ENCODE peak calls at places on chromosomes 11 and 22, in six cellular contexts. V is K562, A is WTC11, R is HepG2, K is H1, B is endothelial cell of umbilical vein. H is an unnamed sample.

GRCh38 chr11:35619754-35620640 is 1.7 kb downstream of the FJX1 start:
- DNase-seq in V (peak; percentile 50), K (peak; percentile 73), R (peak; percentile 38), B (peak; percentile 43), A (peak; percentile 71), H (peak; percentile 18)

GRCh38 chr11:121071456-121072236 is 29.4 kb upstream of the TECTA start:
- DNase-seq in V (peak; percentile 11), B (peak; percentile 40), R (peak; percentile 70), A (no peak), K (no peak), H (no peak)

GRCh38 chr11:35163209-35163608 is 24.2 kb downstream of the CD44 start:
- DNase-seq in B (no peak), R (no peak), V (no peak), A (no peak), K (no peak), H (no peak)

GRCh38 chr11:64027619-64028397 is 7.9 kb upstream of the FLRT1 start:
- DNase-seq in V (peak; percentile 38), R (no peak), K (no peak), B (no peak), A (no peak), H (no peak)

GRCh38 chr11:129930306-129930705 is 34.9 kb upstream of the NFRKB start:
- DNase-seq in V (peak; percentile 58), K (no peak), B (peak; percentile 8), R (no peak), A (no peak), H (no peak)

GRCh38 chr11:110297082-110297725 is 790 bp upstream of the RDX start:
- DNase-seq in R (peak; percentile 43), K (no peak), V (peak; percentile 35), B (no peak), A (no peak), H (no peak)

GRCh38 chr22:41479671-41480396 is 10.9 kb downstream of the ACO2 start:
- DNase-seq in A (peak; percentile 15), V (no peak), B (no peak), R (no peak), K (peak; percentile 61), H (no peak)

GRCh38 chr22:43249789-43250188 is 62.9 kb upstream of the TTLL12 start:
- DNase-seq in V (no peak), B (no peak), A (no peak), R (no peak), K (no peak), H (no peak)

GRCh38 chr22:19287889-19288288 is 3.6 kb downstream of the CLTCL1 start:
- DNase-seq in V (no peak), R (no peak), K (no peak), A (no peak), B (no peak), H (peak; percentile 64)

GRCh38 chr11:62535802-62536201 is 10.8 kb downstream of the AHNAK start:
- DNase-seq in A (no peak), K (no peak), V (no peak), B (no peak), R (no peak), H (no peak)

GRCh38 chr22:41001722-41002122 is 50.5 kb downstream of the RBX1 start:
- DNase-seq in R (peak; percentile 41), K (no peak), V (no peak), A (no peak), B (no peak), H (peak; percentile 34)

GRCh38 chr22:19571207-19571795 is 47.1 kb upstream of the CLDN5 start:
- DNase-seq in B (peak; percentile 66), V (no peak), A (no peak), R (no peak), K (no peak), H (no peak)

GRCh38 chr11:114586797-114587196 is 8.8 kb downstream of the NXPE4 start:
- DNase-seq in K (no peak), A (no peak), R (no peak), B (no peak), V (peak; percentile 18), H (peak; percentile 19)

GRCh38 chr22:35491908-35492380 is 48.7 kb upstream of the RASD2 start:
- DNase-seq in K (no peak), A (no peak), B (no peak), V (peak; percentile 8), R (no peak), H (no peak)

GRCh38 chr11:83008581-83008923 is 63.1 kb downstream of the RAB30 start:
- DNase-seq in A (no peak), R (peak; percentile 54), V (no peak), K (no peak), B (no peak), H (no peak)

GRCh38 chr22:20019661-20020532 is 1.0 kb upstream of the TANGO2 start:
- DNase-seq in B (no peak), K (no peak), A (no peak), R (no peak), V (no peak), H (no peak)

GRCh38 chr22:23163665-23164064 is 16.6 kb upstream of the BCR start:
- DNase-seq in A (no peak), R (no peak), V (no peak), K (no peak), B (no peak), H (no peak)

GRCh38 chr11:70183483-70184176 is 19.5 kb upstream of the FADD start:
- DNase-seq in B (no peak), A (no peak), V (no peak), R (no peak), K (no peak), H (no peak)

DNA sequence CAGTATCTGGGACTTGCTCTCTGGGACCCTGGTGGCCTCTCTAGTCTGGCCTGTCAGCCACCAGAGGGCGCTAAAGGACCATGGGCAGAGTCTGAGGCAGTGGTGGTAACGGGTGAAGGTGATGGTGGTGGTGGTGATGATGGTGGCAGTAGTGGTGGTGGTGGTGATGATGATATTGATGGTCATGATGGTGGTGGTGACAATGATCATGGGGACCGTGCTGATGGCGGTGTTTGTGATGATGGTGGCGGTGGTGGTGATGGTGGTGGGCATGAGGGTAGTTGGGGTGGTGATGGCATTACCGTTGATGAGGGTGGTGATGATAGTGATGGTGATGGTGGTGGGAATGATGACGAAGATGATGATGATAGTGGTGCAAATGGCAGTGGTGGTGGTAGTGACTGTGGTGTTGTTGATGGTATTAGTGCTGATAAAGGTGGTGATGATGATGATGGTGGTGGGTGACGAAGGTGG is 16.0 kb downstream of the TRPM5 start:
- DNase-seq in R (peak; percentile 61), A (peak; percentile 88), V (peak; percentile 72), B (peak; percentile 32), K (peak; percentile 93), H (peak; percentile 68)
- TF ChIP-seq JUN in R (no peak), A (no peak), V (no peak), B (no peak), K (no peak), H (no peak)

GRCh38 chr11:283405-284080 is 5.3 kb downstream of the NLRP6 start:
- DNase-seq in A (no peak), B (no peak), R (no peak), V (no peak), K (peak; percentile 33), H (no peak)

GRCh38 chr11:284081-285020 is 4.6 kb upstream of the PGGHG start:
- DNase-seq in B (no peak), V (no peak), A (no peak), R (no peak), K (peak; percentile 45), H (no peak)

GRCh38 chr11:285894-286220 is 3.1 kb upstream of the PGGHG start:
- DNase-seq in A (no peak), B (no peak), R (no peak), V (no peak), K (peak; percentile 30), H (no peak)

GRCh38 chr11:282630-283360 is 4.6 kb downstream of the NLRP6 start:
- DNase-seq in K (peak; percentile 43), B (no peak), V (no peak), R (no peak), A (no peak), H (no peak)

DNA sequence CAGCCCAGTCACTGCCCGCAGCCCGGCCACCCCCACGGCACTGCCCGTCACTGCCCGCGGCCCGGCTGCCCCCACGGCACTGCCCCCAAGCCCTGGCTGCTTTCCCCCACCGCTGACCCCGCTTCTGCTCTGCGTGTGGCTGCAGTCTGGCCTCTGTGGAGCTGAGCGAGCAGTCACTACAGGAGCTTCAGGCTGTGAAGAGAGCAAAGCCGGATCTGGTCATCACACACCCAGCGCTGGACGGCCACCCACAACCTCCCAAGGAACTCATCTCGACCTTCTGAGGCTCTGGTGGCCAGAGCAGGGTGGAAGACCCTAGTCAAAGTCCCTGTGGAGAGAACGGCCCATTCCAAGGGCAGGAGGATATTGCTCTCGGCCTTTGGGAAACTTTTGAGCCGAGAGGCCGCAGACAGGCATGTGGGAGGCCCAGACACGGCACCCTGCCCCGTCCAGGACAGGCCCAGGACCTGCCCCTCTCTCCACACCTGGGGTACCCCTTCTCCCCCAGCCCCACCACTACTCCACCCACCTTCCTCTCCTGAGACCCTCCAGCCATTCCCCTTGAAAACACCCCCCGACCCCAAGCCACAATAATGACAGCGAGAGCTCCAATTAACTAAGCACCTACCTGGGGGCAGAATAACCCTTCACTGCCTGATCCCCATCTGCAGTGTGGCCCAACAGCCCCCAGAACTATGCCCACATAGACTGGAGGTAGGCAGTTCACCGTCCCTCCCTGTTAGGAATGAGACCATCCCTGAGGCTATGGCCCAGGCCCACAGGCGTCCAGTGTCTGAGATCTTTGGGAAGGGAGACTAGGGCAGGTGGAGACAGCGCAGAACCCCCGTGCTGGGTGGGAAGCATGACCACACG is 3.7 kb upstream of the PGGHG start:
- DNase-seq in V (no peak), K (peak; percentile 41), B (no peak), A (peak; percentile 9), R (no peak), H (no peak)
- TF ChIP-seq JUN in V (no peak), K (no peak), B (no peak), A (no peak), R (no peak), H (no peak)

GRCh38 chr11:11416502-11416901 is 63.5 kb upstream of the CSNK2A3 start:
- DNase-seq in B (no peak), R (no peak), K (no peak), V (no peak), A (no peak), H (no peak)
- TF ChIP-seq JUN in B (no peak), R (no peak), K (no peak), V (no peak), A (no peak), H (no peak)

GRCh38 chr11:85589373-85589772 is 37.8 kb downstream of the DLG2 start:
- DNase-seq in R (no peak), V (no peak), B (no peak), A (no peak), K (no peak), H (no peak)

GRCh38 chr11:85595285-85595884 is 31.8 kb downstream of the DLG2 start:
- DNase-seq in B (peak; percentile 50), R (peak; percentile 38), A (no peak), V (peak; percentile 62), K (no peak), H (peak; percentile 41)

GRCh38 chr11:85596886-85597285 is 30.3 kb downstream of the DLG2 start:
- DNase-seq in R (no peak), B (no peak), K (no peak), V (no peak), A (no peak), H (no peak)

DNA sequence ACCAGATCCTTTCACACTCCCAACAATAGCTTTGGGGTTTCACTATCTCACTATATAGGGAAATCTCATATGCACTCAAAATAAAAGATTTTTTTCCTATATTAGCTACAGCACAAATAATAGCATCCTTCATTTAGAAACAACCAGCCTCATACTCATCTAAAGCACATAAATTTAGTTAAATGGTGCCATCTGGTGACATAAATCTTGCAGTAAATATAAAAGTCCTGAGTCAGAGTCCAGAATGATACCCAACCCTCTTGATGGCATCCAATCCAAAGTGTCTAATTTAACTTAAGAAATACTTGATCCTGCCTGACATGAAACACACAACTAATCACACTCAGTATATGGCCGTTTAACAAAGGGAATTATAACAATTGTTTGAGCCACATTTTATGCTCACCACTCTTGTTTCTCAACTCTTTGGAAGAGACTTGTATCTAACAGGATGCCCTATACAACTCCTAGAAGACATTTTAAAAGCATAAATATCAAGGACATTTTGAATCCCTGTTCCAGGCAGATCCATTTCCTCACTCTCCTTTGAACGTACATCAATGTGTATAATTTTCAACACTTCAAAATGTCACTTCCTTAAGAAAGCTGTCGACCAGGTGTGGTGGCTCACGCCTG is 36.2 kb downstream of the DLG2 start:
- DNase-seq in R (peak; percentile 2), B (no peak), K (no peak), V (peak; percentile 6), A (no peak), H (peak; percentile 51)
- TF ChIP-seq JUN in R (no peak), B (no peak), K (no peak), V (no peak), A (no peak), H (no peak)

H was measured in A549.